ENCODE peak calls at places on chromosome 3, in five cellular contexts. O is cardiac fibroblast, I is Caco-2, X is tibial nerve, Z is fibroblast of lung. V is an unnamed sample.

GRCh38 chr3:29314727-29315088 is 33.8 kb downstream of the RBMS3 start:
- DNase-seq in O (peak; percentile 49), I (no peak), Z (no peak), X (no peak), V (no peak)

GRCh38 chr3:12755754-12756153 is 3.3 kb downstream of the TMEM40 start:
- DNase-seq in Z (no peak), I (no peak), X (no peak), O (no peak), V (no peak)

GRCh38 chr3:17179381-17180205 is 294.8 kb downstream of the PLCL2 start:
- DNase-seq in Z (peak; percentile 5), I (no peak), X (no peak), O (peak; percentile 45), V (no peak)

GRCh38 chr3:13524979-13525669 is 23.8 kb upstream of the FBLN2 start:
- DNase-seq in Z (peak; percentile 70), O (peak; percentile 69), I (no peak), X (no peak), V (no peak)

GRCh38 chr3:72322264-72322976 is 525.8 kb downstream of the SHQ1 start:
- DNase-seq in X (no peak), Z (no peak), O (no peak), I (no peak), V (no peak)

GRCh38 chr3:177807150-177807875 is 610.0 kb upstream of the TBL1XR1 start:
- DNase-seq in Z (peak; percentile 36), I (no peak), X (no peak), O (no peak), V (no peak)

GRCh38 chr3:194313642-194314430 is 37.3 kb downstream of the CPN2 start:
- DNase-seq in Z (peak; percentile 41), X (peak; percentile 48), O (peak; percentile 82), I (peak; percentile 39), V (no peak)

GRCh38 chr3:113698891-113699465 is 2.5 kb upstream of the USF3 start:
- DNase-seq in I (no peak), X (no peak), Z (peak; percentile 27), O (peak; percentile 29), V (no peak)

GRCh38 chr3:35487396-35487795 is 151.9 kb upstream of the ARPP21 start:
- DNase-seq in I (no peak), Z (no peak), O (no peak), X (no peak), V (no peak)

GRCh38 chr3:4550957-4551754 is 58.0 kb downstream of the ITPR1 start:
- DNase-seq in O (peak; percentile 27), X (no peak), I (no peak), Z (peak; percentile 76), V (no peak)

GRCh38 chr3:12557472-12558105 is 702 bp downstream of the MKRN2 start:
- DNase-seq in Z (peak; percentile 68), X (no peak), I (no peak), O (peak; percentile 48), V (no peak)

GRCh38 chr3:20576228-20576627 is 390.2 kb upstream of the SGO1 start:
- DNase-seq in X (no peak), I (no peak), Z (no peak), O (peak; percentile 8), V (no peak)

GRCh38 chr3:112333002-112333385 is at the start of gene CD200:
- DNase-seq in X (peak; percentile 32), O (peak; percentile 77), Z (peak; percentile 50), I (peak; percentile 42), V (peak; percentile 12)

GRCh38 chr3:13221491-13221890 is 148.3 kb upstream of the IQSEC1 start:
- DNase-seq in O (no peak), Z (no peak), I (no peak), X (no peak), V (no peak)

GRCh38 chr3:43104039-43104438 is 1.8 kb downstream of the POMGNT2 start:
- DNase-seq in I (no peak), Z (no peak), X (no peak), O (no peak), V (no peak)

GRCh38 chr3:43104786-43105185 is 1.1 kb downstream of the POMGNT2 start:
- DNase-seq in O (no peak), X (no peak), I (no peak), Z (no peak), V (no peak)

GRCh38 chr3:43105597-43106292 is at the start of gene POMGNT2:
- DNase-seq in I (peak; percentile 93), X (peak; percentile 79), O (peak; percentile 85), Z (peak; percentile 79), V (peak; percentile 55)

GRCh38 chr3:43106293-43106628 is 382 bp upstream of the POMGNT2 start:
- DNase-seq in O (no peak), Z (no peak), X (no peak), I (no peak), V (no peak)

GRCh38 chr3:43105224-43105596 is 669 bp downstream of the POMGNT2 start:
- DNase-seq in X (no peak), O (no peak), I (peak; percentile 3), Z (no peak), V (no peak)
- H3K4me3 ChIP-seq in X (peak overlapping the region; percentile 98), O (peak overlapping the region; percentile 42), I (peak overlapping the region; percentile 86), Z (peak overlapping the region; percentile 7), V (peak overlapping the region; percentile 80)

DNA sequence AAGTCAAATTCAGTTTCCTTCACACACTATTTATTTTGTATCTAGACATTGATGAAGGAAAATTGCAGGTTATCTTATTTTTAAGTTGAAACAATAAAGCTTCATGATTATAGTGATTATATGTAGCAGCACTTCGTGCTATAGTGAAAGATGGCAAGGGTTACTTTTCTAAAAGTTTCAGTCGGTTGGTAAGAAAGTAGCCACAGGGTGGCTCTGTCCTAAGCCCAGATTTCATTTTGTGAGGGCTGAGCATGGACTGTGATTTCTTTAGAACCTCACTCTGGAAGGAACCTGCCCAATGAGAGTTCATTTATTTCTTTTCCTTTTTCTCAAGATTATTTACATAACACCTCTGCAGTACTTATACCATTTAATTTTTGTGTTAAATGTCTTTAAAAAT is 66.5 kb downstream of the NME9 start:
- DNase-seq in Z (no peak), I (no peak), O (peak; percentile 11), X (no peak), V (no peak)
- TF ChIP-seq CTCF in Z (no peak), I (no peak), O (no peak), X (no peak), V (no peak)

GRCh38 chr3:163632677-163633076 is 1445.6 kb downstream of the SI start:
- DNase-seq in Z (no peak), O (no peak), I (no peak), X (no peak), V (no peak)
- H3K4me3 ChIP-seq in Z (no peak overlapping the region), O (no peak overlapping the region), I (no peak overlapping the region), X (no peak overlapping the region), V (no peak overlapping the region)

GRCh38 chr3:134312873-134313838 is 61.1 kb downstream of the AMOTL2 start:
- DNase-seq in X (peak; percentile 61), Z (peak; percentile 82), O (peak; percentile 92), I (peak; percentile 35), V (no peak)
- TF ChIP-seq CTCF in X (peak; percentile 35), Z (peak; percentile 34), O (peak; percentile 27), I (no peak), V (peak; percentile 47)

GRCh38 chr3:186772886-186773417 is 10.4 kb upstream of the EIF4A2 start:
- DNase-seq in X (peak; percentile 53), Z (no peak), O (peak; percentile 47), I (no peak), V (no peak)
- H3K4me3 ChIP-seq in X (peak overlapping the region; percentile 28), Z (peak overlapping the region; percentile 25), O (peak overlapping the region; percentile 35), I (peak overlapping the region; percentile 30), V (peak overlapping the region; percentile 32)

GRCh38 chr3:57141719-57142118 is 23.4 kb downstream of the IL17RD start:
- DNase-seq in X (no peak), O (no peak), Z (no peak), I (no peak), V (no peak)
- TF ChIP-seq CTCF in X (no peak), O (no peak), Z (no peak), I (no peak), V (peak; percentile 26)

DNA sequence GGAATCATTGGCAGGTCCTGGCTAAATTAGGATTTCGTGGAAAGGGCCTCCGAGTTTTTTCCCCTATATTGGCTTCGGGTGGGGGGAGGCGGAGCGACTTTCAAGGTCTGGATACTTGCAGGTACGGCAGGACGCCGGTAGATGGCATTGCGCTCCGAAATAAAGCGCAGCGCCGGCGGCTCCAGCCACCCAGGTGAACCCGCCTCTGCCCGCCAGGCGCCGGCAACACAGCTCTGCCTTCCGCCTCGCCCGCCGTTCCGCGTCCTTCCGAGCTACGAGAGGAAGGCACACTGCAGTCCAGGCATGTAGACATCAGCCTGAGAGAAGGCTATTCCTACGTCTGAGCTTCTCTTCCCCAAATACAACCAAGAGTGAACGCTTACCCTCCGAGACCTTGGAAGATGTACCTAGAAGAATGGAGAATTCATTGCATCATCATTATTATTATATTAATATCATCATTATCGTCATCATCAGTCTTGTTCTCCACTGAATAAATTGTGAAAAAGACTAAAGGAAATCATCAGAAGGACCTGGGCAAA is 514.1 kb downstream of the MECOM start:
- DNase-seq in O (peak; percentile 93), Z (peak; percentile 87), I (peak; percentile 89), X (peak; percentile 55), V (peak; percentile 76)
- H3K4me3 ChIP-seq in O (peak overlapping the region; percentile 51), Z (peak overlapping the region; percentile 49), I (peak overlapping the region; percentile 29), X (no peak overlapping the region), V (peak overlapping the region; percentile 32)

GRCh38 chr3:141542202-141542959 is 55.6 kb downstream of the RASA2 start:
- DNase-seq in Z (no peak), O (no peak), X (no peak), I (no peak), V (no peak)

GRCh38 chr3:141539441-141540187 is 52.8 kb downstream of the RASA2 start:
- DNase-seq in I (no peak), X (no peak), Z (no peak), O (no peak), V (no peak)

GRCh38 chr3:141544697-141545096 is 57.9 kb downstream of the RASA2 start:
- DNase-seq in I (no peak), Z (no peak), O (no peak), X (no peak), V (no peak)

GRCh38 chr3:141540531-141540930 is 53.7 kb downstream of the RASA2 start:
- DNase-seq in X (no peak), O (no peak), I (no peak), Z (no peak), V (no peak)

DNA sequence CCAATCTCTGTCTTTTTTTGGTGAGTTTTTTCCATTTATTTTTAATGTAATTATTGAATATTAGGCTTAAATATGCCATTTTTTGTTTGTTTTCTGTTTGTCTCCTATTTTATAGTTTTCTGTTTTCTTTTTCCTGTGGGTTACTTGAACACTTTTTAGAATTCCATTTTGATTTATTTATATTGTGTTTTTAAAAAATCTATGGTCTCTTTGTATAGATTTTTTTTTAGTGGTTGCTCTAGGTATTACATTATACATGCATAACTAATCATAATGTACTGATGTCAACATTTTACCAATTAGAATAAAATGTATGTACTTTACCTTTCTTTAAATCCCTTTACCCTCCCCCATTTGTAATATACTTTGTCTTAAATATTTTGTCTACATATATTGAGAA is 56.2 kb downstream of the RASA2 start:
- DNase-seq in O (no peak), X (no peak), Z (no peak), I (no peak), V (no peak)
- TF ChIP-seq CTCF in O (no peak), X (no peak), Z (no peak), I (no peak), V (no peak)

DNA sequence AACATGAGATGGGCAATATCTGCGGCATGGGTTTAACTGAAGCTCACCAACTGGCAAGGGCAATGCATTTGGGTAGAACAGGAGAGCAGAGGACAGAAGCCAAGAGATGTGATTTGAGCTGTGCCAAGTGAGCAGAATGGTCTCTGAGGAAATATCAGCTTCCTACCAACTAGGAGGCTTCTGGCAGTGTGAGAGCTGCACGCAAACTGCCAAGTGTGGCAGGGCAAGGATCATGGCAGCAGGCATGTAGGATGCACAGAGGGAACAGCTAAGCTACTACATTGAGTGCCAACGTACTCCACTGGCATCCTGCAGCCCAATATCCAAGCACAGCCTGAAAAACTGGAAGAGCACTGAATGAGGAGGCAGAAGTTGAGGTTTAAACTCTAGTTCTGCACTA is 1036.5 kb downstream of the TUSC7 start:
- DNase-seq in Z (no peak), X (no peak), I (no peak), O (no peak), V (no peak)
- H3K4me3 ChIP-seq in Z (no peak overlapping the region), X (no peak overlapping the region), I (no peak overlapping the region), O (no peak overlapping the region), V (no peak overlapping the region)